ENCODE peak calls at places on chromosomes 1 and 21, in five cellular contexts. Z is head of caudate nucleus, C is NCI-H187, G is ACHN, W is ELR. B is an unnamed sample.

GRCh38 chr1:995665-996633 is 3.9 kb downstream of the HES4 start:
- DNase-seq in G (no peak), Z (no peak), C (no peak), W (no peak), B (no peak)

GRCh38 chr1:84271452-84272273 is 29.8 kb upstream of the SAMD13 start:
- DNase-seq in Z (no peak), W (peak), C (no peak), G (no peak), B (peak)

GRCh38 chr21:36706951-36707762 is 8.2 kb downstream of the SIM2 start:
- DNase-seq in G (no peak), C (no peak), Z (no peak), W (no peak), B (peak)

GRCh38 chr21:38925923-38926322 is 120.2 kb downstream of the ETS2 start:
- DNase-seq in W (peak), C (no peak), G (peak), Z (no peak), B (peak)

GRCh38 chr1:212157252-212157651 is 121.7 kb downstream of the DTL start:
- DNase-seq in W (no peak), C (no peak), Z (no peak), G (no peak), B (no peak)

GRCh38 chr1:27574871-27575831 is 28.8 kb downstream of the AHDC1 start:
- DNase-seq in Z (peak), G (peak), C (peak), W (peak), B (peak)

GRCh38 chr1:93991269-93991668 is 82.0 kb upstream of the GCLM start:
- DNase-seq in G (no peak), W (no peak), C (no peak), Z (no peak), B (no peak)

GRCh38 chr1:223031690-223032601 is 111.1 kb downstream of the TLR5 start:
- DNase-seq in W (peak), G (no peak), C (no peak), Z (no peak), B (no peak)

GRCh38 chr1:197915217-197915616 is 2.0 kb upstream of the LHX9 start:
- DNase-seq in G (no peak), W (no peak), C (no peak), Z (no peak), B (no peak)

GRCh38 chr21:36792505-36792967 is 93.6 kb downstream of the SIM2 start:
- DNase-seq in Z (no peak), W (peak), C (no peak), G (no peak), B (peak)

GRCh38 chr1:106207185-106207584 is 849.3 kb upstream of the PRMT6 start:
- DNase-seq in Z (no peak), C (no peak), G (no peak), W (no peak), B (no peak)

B was measured in HCEC 1CT.